ENCODE peak calls at places on chromosomes 6 and 20, in five cellular contexts. S is SK-N-SH, U is suprapubic skin, E is transverse colon, W is Panc1. A is an unnamed sample.

GRCh38 chr6:44245912-44246662 is 814 bp upstream of the HSP90AB1 start:
- DNase-seq in U (peak; percentile 91), S (peak; percentile 93), E (peak; percentile 91), W (no peak), A (peak; percentile 85)

GRCh38 chr20:12925863-12926547 is 82.8 kb upstream of the SPTLC3 start:
- DNase-seq in E (no peak), W (no peak), S (no peak), U (no peak), A (no peak)

GRCh38 chr6:28134015-28134414 is 7.7 kb upstream of the ZKSCAN8 start:
- DNase-seq in E (no peak), W (peak; percentile 32), S (peak; percentile 18), U (no peak), A (no peak)

GRCh38 chr20:6426287-6426891 is 303.6 kb upstream of the FERMT1 start:
- DNase-seq in S (no peak), W (no peak), U (no peak), E (no peak), A (no peak)

GRCh38 chr20:14446446-14446845 is 109.0 kb upstream of the FLRT3 start:
- DNase-seq in S (no peak), U (no peak), E (no peak), W (no peak), A (no peak)

GRCh38 chr6:63824722-63825121 is 189.1 kb downstream of the PHF3 start:
- DNase-seq in S (no peak), E (no peak), W (no peak), U (no peak), A (no peak)

GRCh38 chr6:70706491-70707123 is 38.9 kb downstream of the SMAP1 start:
- DNase-seq in S (peak; percentile 12), E (no peak), W (peak; percentile 20), U (no peak), A (no peak)

GRCh38 chr6:89781070-89782034 is 38.2 kb downstream of the MDN1 start:
- DNase-seq in S (no peak), E (no peak), W (no peak), U (no peak), A (no peak)

GRCh38 chr6:128508588-128509296 is 11.7 kb downstream of the PTPRK start:
- DNase-seq in E (no peak), U (no peak), S (no peak), W (peak; percentile 82), A (no peak)

GRCh38 chr6:44234101-44235090 is 11.0 kb downstream of the SLC29A1 start:
- DNase-seq in W (no peak), E (peak; percentile 71), U (no peak), S (peak; percentile 94), A (peak; percentile 70)

GRCh38 chr6:5968817-5969726 is 37.7 kb downstream of the NRN1 start:
- DNase-seq in E (peak; percentile 19), W (no peak), S (no peak), U (no peak), A (peak; percentile 37)

GRCh38 chr6:91539451-91539850 is 952.6 kb upstream of the MAP3K7 start:
- DNase-seq in U (no peak), E (no peak), W (no peak), S (no peak), A (no peak)

GRCh38 chr20:62615750-62616251 is 26.5 kb upstream of the SLCO4A1 start:
- DNase-seq in U (no peak), S (no peak), E (no peak), W (no peak), A (no peak)

GRCh38 chr6:52117352-52117751 is 29.9 kb upstream of the PKHD1 start:
- DNase-seq in S (no peak), U (no peak), E (no peak), W (no peak), A (no peak)

GRCh38 chr6:32664354-32664753 is 2.1 kb downstream of the HLA-DQB1 start:
- DNase-seq in E (no peak), W (no peak), U (no peak), S (no peak), A (no peak)
- TF ChIP-seq POLR2AphosphoS5 in E (no peak), W (no peak), U (no peak), S (no peak), A (no peak)

GRCh38 chr20:47865451-47865850 is 80.2 kb upstream of the SULF2 start:
- DNase-seq in U (no peak), W (no peak), S (no peak), E (no peak), A (no peak)

GRCh38 chr20:47865912-47866311 is 80.6 kb upstream of the SULF2 start:
- DNase-seq in W (no peak), E (no peak), U (no peak), S (peak; percentile 60), A (no peak)

GRCh38 chr20:47860049-47860830 is 75.0 kb upstream of the SULF2 start:
- DNase-seq in U (no peak), E (no peak), S (no peak), W (no peak), A (no peak)

GRCh38 chr20:47863531-47863930 is 78.2 kb upstream of the SULF2 start:
- DNase-seq in U (no peak), W (no peak), E (no peak), S (no peak), A (no peak)

GRCh38 chr20:47862841-47863240 is 77.6 kb upstream of the SULF2 start:
- DNase-seq in S (no peak), E (no peak), U (no peak), W (no peak), A (no peak)
- H3K4me3 ChIP-seq in S (no peak overlapping the region), E (no peak overlapping the region), U (no peak overlapping the region), W (no peak overlapping the region), A (no peak overlapping the region)

GRCh38 chr20:10555865-10556308 is 117.9 kb downstream of the JAG1 start:
- DNase-seq in U (no peak), S (no peak), W (no peak), E (no peak), A (no peak)
- H3K4me1 ChIP-seq in U (peaks cover 36% of the 10 kb centered on the region), S (peaks cover 27% of the 10 kb centered on the region), W (peaks cover 18% of the 10 kb centered on the region), E (peaks cover 18% of the 10 kb centered on the region), A (no peaks in the 10 kb centered on the region)

DNA sequence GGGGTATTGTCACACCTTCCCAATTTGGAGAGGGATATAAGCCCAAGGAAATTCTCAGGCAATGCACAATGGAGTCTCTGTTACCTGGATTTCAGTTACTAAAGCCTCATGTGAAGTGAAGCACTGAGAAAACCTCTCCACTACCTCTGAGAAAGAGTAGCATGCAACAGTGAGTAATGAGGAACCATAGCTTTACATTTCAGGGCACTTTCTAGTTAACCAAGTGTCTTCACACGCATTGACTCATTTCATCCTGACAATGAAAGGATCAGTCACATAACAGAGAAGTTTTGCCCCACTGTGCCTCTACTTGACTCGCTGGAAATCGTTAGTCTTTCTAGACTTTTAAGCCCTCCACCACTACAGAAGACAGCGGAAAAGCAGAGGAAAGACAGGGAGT is 86.2 kb upstream of the ARID1B start:
- DNase-seq in E (no peak), S (no peak), U (no peak), W (no peak), A (no peak)
- TF ChIP-seq POLR2AphosphoS5 in E (no peak), S (no peak), U (no peak), W (no peak), A (no peak)

GRCh38 chr6:142912125-142912524 is 32.9 kb downstream of the HIVEP2 start:
- DNase-seq in S (no peak), U (no peak), E (no peak), W (no peak), A (no peak)
- H3K4me3 ChIP-seq in S (no peak overlapping the region), U (no peak overlapping the region), E (no peak overlapping the region), W (no peak overlapping the region), A (no peak overlapping the region)

GRCh38 chr20:51490635-51491034 is 51.9 kb downstream of the NFATC2 start:
- DNase-seq in W (no peak), U (no peak), S (no peak), E (no peak), A (no peak)

GRCh38 chr20:51492167-51493092 is 50.1 kb downstream of the NFATC2 start:
- DNase-seq in U (peak; percentile 83), S (no peak), E (no peak), W (no peak), A (no peak)

GRCh38 chr20:51489611-51490010 is 52.9 kb downstream of the NFATC2 start:
- DNase-seq in W (no peak), U (no peak), E (no peak), S (no peak), A (no peak)

GRCh38 chr20:51493346-51493791 is 49.1 kb downstream of the NFATC2 start:
- DNase-seq in E (no peak), U (no peak), W (no peak), S (no peak), A (no peak)

DNA sequence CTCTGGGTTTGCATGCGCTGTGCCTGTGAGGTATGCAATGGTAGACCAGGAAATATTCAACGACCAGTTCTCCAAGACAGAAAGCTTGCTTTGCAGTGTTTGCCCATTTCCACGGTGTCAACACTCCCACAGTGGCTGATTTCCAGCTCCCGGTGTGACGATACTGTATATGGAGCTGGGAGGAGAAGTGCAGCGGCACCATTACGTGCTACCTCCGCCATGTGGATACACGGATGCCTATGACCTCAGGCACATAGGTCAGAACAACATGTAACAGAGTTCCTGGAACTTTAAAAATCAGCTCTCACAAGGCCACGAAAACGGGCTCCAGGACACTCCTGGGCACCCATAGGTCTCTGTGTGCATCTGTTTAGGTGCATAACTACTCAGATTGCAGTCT is 51.1 kb downstream of the NFATC2 start:
- DNase-seq in S (no peak), W (no peak), E (no peak), U (peak; percentile 41), A (no peak)
- H3K4me1 ChIP-seq in S (peaks cover 8% of the 10 kb centered on the region), W (peaks cover 11% of the 10 kb centered on the region), E (peaks cover 19% of the 10 kb centered on the region), U (peaks cover 35% of the 10 kb centered on the region), A (no peaks in the 10 kb centered on the region)

DNA sequence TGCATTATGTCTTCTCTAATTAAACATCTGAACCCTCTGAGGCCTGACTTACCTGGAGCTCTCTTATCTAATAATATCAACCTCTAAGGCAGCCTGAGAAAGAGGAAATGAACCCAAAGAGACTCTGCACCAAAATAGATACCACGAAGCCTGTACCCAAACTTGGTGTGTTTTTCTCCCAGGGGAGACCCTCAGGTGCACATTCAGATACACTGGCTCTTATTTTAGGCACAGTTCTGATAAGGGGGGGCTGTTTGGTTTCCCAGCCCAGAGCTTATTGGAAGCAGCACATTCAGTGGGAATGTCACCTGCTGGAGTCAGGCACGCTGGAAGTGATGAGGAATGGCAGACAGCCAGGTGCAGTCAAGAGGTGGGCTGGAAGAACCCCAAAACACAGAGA is 9.8 kb upstream of the CCR6 start:
- DNase-seq in E (no peak), U (peak; percentile 20), S (no peak), W (no peak), A (no peak)
- TF ChIP-seq POLR2AphosphoS5 in E (no peak), U (no peak), S (no peak), W (no peak), A (no peak)

DNA sequence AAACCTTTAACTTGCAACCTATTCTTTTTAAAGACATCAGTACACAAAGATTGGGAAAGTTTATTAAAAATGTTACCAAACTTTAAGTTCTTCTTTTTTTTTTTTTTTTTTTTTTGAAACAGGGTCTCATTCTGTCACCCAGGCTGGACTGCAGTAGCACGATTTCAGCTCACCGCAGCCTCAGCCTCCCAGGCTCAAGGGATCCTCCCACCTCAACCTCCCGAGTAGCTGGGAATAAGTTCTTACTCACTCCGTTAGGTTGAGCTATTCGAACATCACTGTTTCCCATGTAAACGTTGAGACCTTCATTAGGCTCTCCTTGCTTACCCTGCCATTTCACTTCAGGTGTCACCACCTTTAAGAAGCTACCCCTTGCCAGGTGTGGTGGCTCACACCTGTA is 5.6 kb downstream of the MAP3K5 start:
- DNase-seq in E (no peak), S (no peak), W (no peak), U (no peak), A (no peak)
- H3K4me3 ChIP-seq in E (no peak overlapping the region), S (no peak overlapping the region), W (no peak overlapping the region), U (no peak overlapping the region), A (no peak overlapping the region)

GRCh38 chr6:34958748-34959147 is 69.7 kb downstream of the ANKS1A start:
- DNase-seq in W (no peak), U (no peak), E (peak; percentile 30), S (no peak), A (no peak)
- H3K4me1 ChIP-seq in W (peaks cover 10% of the 10 kb centered on the region), U (peaks cover 6% of the 10 kb centered on the region), E (peaks cover 43% of the 10 kb centered on the region), S (peaks cover 9% of the 10 kb centered on the region), A (no peaks in the 10 kb centered on the region)

A was measured in breast epithelium.